ENCODE peak calls at places on chromosomes 11 and 22, in four cellular contexts. N is tibial artery, B is progenitor cell of endocrine pancreas, Y is endothelial cell. L is an unnamed sample.

GRCh38 chr11:73267921-73268540 is 4.1 kb upstream of the P2RY6 start:
- DNase-seq in N (no peak), B (no peak), Y (no peak), L (no peak)

GRCh38 chr22:21823740-21824438 is 43.6 kb downstream of the MAPK1 start:
- DNase-seq in N (no peak), B (no peak), Y (no peak), L (no peak)

GRCh38 chr22:31852691-31853370 is 91.5 kb upstream of the YWHAH start:
- DNase-seq in N (no peak), B (no peak), Y (no peak), L (no peak)

GRCh38 chr11:66835762-66836405 is 7.4 kb upstream of the RCE1 start:
- DNase-seq in N (no peak), B (no peak), Y (no peak), L (no peak)

GRCh38 chr11:19493446-19493845 is 219.2 kb upstream of the NAV2 start:
- DNase-seq in N (no peak), B (no peak), Y (no peak), L (no peak)

GRCh38 chr11:86800076-86800955 is at the start of gene PRSS23:
- DNase-seq in N (peak), B (peak), Y (peak), L (peak)

GRCh38 chr11:19191530-19192169 is 10.1 kb downstream of the CSRP3 start:
- DNase-seq in N (no peak), B (no peak), Y (no peak), L (no peak)

GRCh38 chr11:78380615-78381029 is 37.0 kb downstream of the GAB2 start:
- DNase-seq in N (no peak), B (no peak), Y (no peak), L (no peak)

GRCh38 chr11:123760894-123761293 is 6.6 kb upstream of the OR6X1 start:
- DNase-seq in N (no peak), B (no peak), Y (no peak), L (no peak)

GRCh38 chr11:129905402-129905801 is 10.0 kb upstream of the NFRKB start:
- DNase-seq in N (no peak), B (no peak), Y (no peak), L (no peak)

GRCh38 chr11:110077866-110078325 is 15.3 kb upstream of the ZC3H12C start:
- DNase-seq in N (no peak), B (no peak), Y (no peak), L (no peak)

GRCh38 chr22:29108137-29108536 is 35.3 kb downstream of the KREMEN1 start:
- DNase-seq in N (no peak), B (no peak), Y (no peak), L (no peak)

GRCh38 chr11:95429376-95429907 is 198.4 kb upstream of the SESN3 start:
- DNase-seq in N (no peak), B (no peak), Y (no peak), L (no peak)

GRCh38 chr22:48157676-48158075 is 1395.2 kb downstream of the TBC1D22A start:
- DNase-seq in N (no peak), B (no peak), Y (no peak), L (no peak)

GRCh38 chr22:24695958-24696511 is 78.5 kb downstream of the PIWIL3 start:
- DNase-seq in N (no peak), B (no peak), Y (no peak), L (no peak)

GRCh38 chr11:106697058-106697457 is 321.2 kb downstream of the GUCY1A2 start:
- DNase-seq in N (no peak), B (no peak), Y (no peak), L (no peak)

GRCh38 chr22:29617922-29618629 is 14.6 kb downstream of the NF2 start:
- DNase-seq in N (no peak), B (no peak), Y (no peak), L (no peak)

GRCh38 chr11:67287355-67288197 is 1.5 kb upstream of the ANKRD13D start:
- DNase-seq in N (no peak), B (no peak), Y (no peak), L (no peak)

GRCh38 chr11:66734215-66734614 is 5.2 kb upstream of the SPTBN2 start:
- DNase-seq in N (no peak), B (no peak), Y (no peak), L (no peak)

L was measured in T1000.